ENCODE peak calls at places on chromosome 12, in eight cellular contexts. One of them, this sample, is unnamed.

GRCh38 chr12:3538691-3539030 is 47.7 kb downstream of the PRMT8 start:
- DNase-seq in foreskin fibroblast: no peak
- DNase-seq in HL-60: no peak
- DNase-seq in right atrium auricular region: no peak
- DNase-seq in A549: no peak
- DNase-seq in cardiac fibroblast: no peak
- DNase-seq in fibroblast of mammary gland: no peak
- DNase-seq in bronchial epithelial cell: no peak
- DNase-seq in this sample: no peak

GRCh38 chr12:57148469-57149308 is 1.3 kb upstream of the LRP1-AS start:
- DNase-seq in foreskin fibroblast: peak
- DNase-seq in HL-60: no peak
- DNase-seq in right atrium auricular region: peak
- DNase-seq in A549: no peak
- DNase-seq in cardiac fibroblast: peak
- DNase-seq in fibroblast of mammary gland: peak
- DNase-seq in bronchial epithelial cell: no peak
- DNase-seq in this sample: peak

GRCh38 chr12:53389702-53390101 is 9.7 kb downstream of the SP1 start:
- DNase-seq in foreskin fibroblast: no peak
- DNase-seq in HL-60: no peak
- DNase-seq in right atrium auricular region: no peak
- DNase-seq in A549: no peak
- DNase-seq in cardiac fibroblast: no peak
- DNase-seq in fibroblast of mammary gland: no peak
- DNase-seq in bronchial epithelial cell: no peak
- DNase-seq in this sample: no peak

GRCh38 chr12:89636054-89636775 is 72.4 kb downstream of the ATP2B1 start:
- DNase-seq in foreskin fibroblast: peak
- DNase-seq in HL-60: no peak
- DNase-seq in right atrium auricular region: no peak
- DNase-seq in A549: peak
- DNase-seq in cardiac fibroblast: peak
- DNase-seq in fibroblast of mammary gland: peak
- DNase-seq in bronchial epithelial cell: peak
- DNase-seq in this sample: no peak

GRCh38 chr12:68119724-68120211 is 39.8 kb downstream of the IFNG start:
- DNase-seq in foreskin fibroblast: no peak
- DNase-seq in HL-60: no peak
- DNase-seq in right atrium auricular region: no peak
- DNase-seq in A549: no peak
- DNase-seq in cardiac fibroblast: no peak
- DNase-seq in fibroblast of mammary gland: no peak
- DNase-seq in bronchial epithelial cell: peak
- DNase-seq in this sample: peak

GRCh38 chr12:69575346-69575745 is 9.9 kb upstream of the CCT2 start:
- DNase-seq in foreskin fibroblast: no peak
- DNase-seq in HL-60: no peak
- DNase-seq in right atrium auricular region: no peak
- DNase-seq in A549: no peak
- DNase-seq in cardiac fibroblast: no peak
- DNase-seq in fibroblast of mammary gland: no peak
- DNase-seq in bronchial epithelial cell: no peak
- DNase-seq in this sample: no peak

GRCh38 chr12:42199007-42199406 is 39.0 kb downstream of the YAF2 start:
- DNase-seq in foreskin fibroblast: no peak
- DNase-seq in HL-60: no peak
- DNase-seq in right atrium auricular region: no peak
- DNase-seq in A549: no peak
- DNase-seq in cardiac fibroblast: no peak
- DNase-seq in fibroblast of mammary gland: no peak
- DNase-seq in bronchial epithelial cell: no peak
- DNase-seq in this sample: no peak

GRCh38 chr12:1575287-1575798 is 19.0 kb downstream of the FBXL14 start:
- DNase-seq in foreskin fibroblast: no peak
- DNase-seq in HL-60: no peak
- DNase-seq in right atrium auricular region: no peak
- DNase-seq in A549: no peak
- DNase-seq in cardiac fibroblast: peak
- DNase-seq in fibroblast of mammary gland: peak
- DNase-seq in bronchial epithelial cell: no peak
- DNase-seq in this sample: no peak

GRCh38 chr12:13428538-13429265 is 232.2 kb downstream of the EMP1 start:
- DNase-seq in foreskin fibroblast: no peak
- DNase-seq in HL-60: no peak
- DNase-seq in right atrium auricular region: no peak
- DNase-seq in A549: no peak
- DNase-seq in cardiac fibroblast: no peak
- DNase-seq in fibroblast of mammary gland: peak
- DNase-seq in bronchial epithelial cell: no peak
- DNase-seq in this sample: no peak

GRCh38 chr12:51846911-51847829 is 1.3 kb downstream of the FIGNL2 start:
- DNase-seq in foreskin fibroblast: no peak
- DNase-seq in HL-60: no peak
- DNase-seq in right atrium auricular region: no peak
- DNase-seq in A549: no peak
- DNase-seq in cardiac fibroblast: no peak
- DNase-seq in fibroblast of mammary gland: no peak
- DNase-seq in bronchial epithelial cell: no peak
- DNase-seq in this sample: no peak

GRCh38 chr12:57726151-57726883 is 12.2 kb downstream of the AGAP2 start:
- DNase-seq in foreskin fibroblast: peak
- DNase-seq in HL-60: no peak
- DNase-seq in right atrium auricular region: peak
- DNase-seq in A549: peak
- DNase-seq in cardiac fibroblast: peak
- DNase-seq in fibroblast of mammary gland: peak
- DNase-seq in bronchial epithelial cell: peak
- DNase-seq in this sample: peak

GRCh38 chr12:75020068-75020557 is 189.5 kb downstream of the KCNC2 start:
- DNase-seq in foreskin fibroblast: no peak
- DNase-seq in HL-60: no peak
- DNase-seq in right atrium auricular region: no peak
- DNase-seq in A549: peak
- DNase-seq in cardiac fibroblast: peak
- DNase-seq in fibroblast of mammary gland: peak
- DNase-seq in bronchial epithelial cell: no peak
- DNase-seq in this sample: peak

GRCh38 chr12:51393676-51394545 is 2.7 kb upstream of the GALNT6 start:
- DNase-seq in foreskin fibroblast: peak
- DNase-seq in HL-60: peak
- DNase-seq in right atrium auricular region: no peak
- DNase-seq in A549: no peak
- DNase-seq in cardiac fibroblast: peak
- DNase-seq in fibroblast of mammary gland: peak
- DNase-seq in bronchial epithelial cell: peak
- DNase-seq in this sample: peak

GRCh38 chr12:61870658-61871559 is 389.3 kb upstream of the USP15 start:
- DNase-seq in foreskin fibroblast: no peak
- DNase-seq in HL-60: peak
- DNase-seq in right atrium auricular region: no peak
- DNase-seq in A549: no peak
- DNase-seq in cardiac fibroblast: no peak
- DNase-seq in fibroblast of mammary gland: peak
- DNase-seq in bronchial epithelial cell: no peak
- DNase-seq in this sample: no peak

GRCh38 chr12:41051909-41052308 is 136.2 kb upstream of the PDZRN4 start:
- DNase-seq in foreskin fibroblast: no peak
- DNase-seq in HL-60: no peak
- DNase-seq in right atrium auricular region: no peak
- DNase-seq in A549: no peak
- DNase-seq in cardiac fibroblast: no peak
- DNase-seq in fibroblast of mammary gland: no peak
- DNase-seq in bronchial epithelial cell: no peak
- DNase-seq in this sample: no peak

GRCh38 chr12:108205864-108206263 is 76.8 kb downstream of the WSCD2 start:
- DNase-seq in foreskin fibroblast: no peak
- DNase-seq in HL-60: no peak
- DNase-seq in right atrium auricular region: no peak
- DNase-seq in A549: no peak
- DNase-seq in cardiac fibroblast: no peak
- DNase-seq in fibroblast of mammary gland: no peak
- DNase-seq in bronchial epithelial cell: no peak
- DNase-seq in this sample: no peak

GRCh38 chr12:46572644-46573630 is 200.4 kb upstream of the SLC38A2 start:
- DNase-seq in foreskin fibroblast: no peak
- DNase-seq in HL-60: no peak
- DNase-seq in right atrium auricular region: no peak
- DNase-seq in A549: no peak
- DNase-seq in cardiac fibroblast: peak
- DNase-seq in fibroblast of mammary gland: peak
- DNase-seq in bronchial epithelial cell: no peak
- DNase-seq in this sample: no peak

GRCh38 chr12:121145221-121145620 is 12.5 kb downstream of the P2RX7 start:
- DNase-seq in foreskin fibroblast: no peak
- DNase-seq in HL-60: no peak
- DNase-seq in right atrium auricular region: no peak
- DNase-seq in A549: no peak
- DNase-seq in cardiac fibroblast: peak
- DNase-seq in fibroblast of mammary gland: peak
- DNase-seq in bronchial epithelial cell: peak
- DNase-seq in this sample: no peak

GRCh38 chr12:1591029-1591428 is 3.4 kb downstream of the FBXL14 start:
- DNase-seq in foreskin fibroblast: no peak
- DNase-seq in HL-60: no peak
- DNase-seq in right atrium auricular region: no peak
- DNase-seq in A549: peak
- DNase-seq in cardiac fibroblast: peak
- DNase-seq in fibroblast of mammary gland: peak
- DNase-seq in bronchial epithelial cell: peak
- DNase-seq in this sample: peak

GRCh38 chr12:14913381-14913781 is 25.0 kb downstream of the ERP27 start:
- DNase-seq in foreskin fibroblast: no peak
- DNase-seq in HL-60: no peak
- DNase-seq in right atrium auricular region: peak
- DNase-seq in A549: no peak
- DNase-seq in cardiac fibroblast: no peak
- DNase-seq in fibroblast of mammary gland: no peak
- DNase-seq in bronchial epithelial cell: peak
- DNase-seq in this sample: peak

GRCh38 chr12:132754555-132754954 is 7.1 kb downstream of the ANKLE2 start:
- DNase-seq in foreskin fibroblast: no peak
- DNase-seq in HL-60: no peak
- DNase-seq in right atrium auricular region: no peak
- DNase-seq in A549: peak
- DNase-seq in cardiac fibroblast: no peak
- DNase-seq in fibroblast of mammary gland: no peak
- DNase-seq in bronchial epithelial cell: no peak
- DNase-seq in this sample: no peak
- TF ChIP-seq CTCF in foreskin fibroblast: no peak
- TF ChIP-seq CTCF in HL-60: no peak
- TF ChIP-seq CTCF in right atrium auricular region: no peak
- TF ChIP-seq CTCF in A549: no peak
- TF ChIP-seq CTCF in cardiac fibroblast: no peak
- TF ChIP-seq CTCF in fibroblast of mammary gland: no peak
- TF ChIP-seq CTCF in bronchial epithelial cell: no peak
- TF ChIP-seq CTCF in this sample: no peak

DNA sequence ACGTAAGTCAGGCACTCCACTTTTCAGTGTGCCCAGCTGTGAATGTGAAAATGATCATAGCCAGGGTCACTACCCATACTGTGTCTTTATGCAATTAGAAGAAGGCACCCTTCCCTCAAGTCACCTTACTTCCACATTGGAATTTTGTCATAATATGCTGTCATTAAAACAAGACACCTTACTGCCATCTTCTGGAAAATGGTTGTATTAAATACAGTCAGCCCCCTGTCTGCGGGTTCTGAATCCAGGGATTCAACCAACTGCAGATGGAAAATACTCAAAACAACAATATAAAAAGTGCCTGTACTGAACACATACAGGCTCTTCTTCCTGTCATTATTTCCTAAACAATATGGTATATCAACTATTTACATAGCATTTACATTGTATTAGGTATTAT is 70.2 kb upstream of the TBX5 start:
- DNase-seq in foreskin fibroblast: peak
- DNase-seq in HL-60: no peak
- DNase-seq in right atrium auricular region: no peak
- DNase-seq in A549: peak
- DNase-seq in cardiac fibroblast: peak
- DNase-seq in fibroblast of mammary gland: peak
- DNase-seq in bronchial epithelial cell: peak
- DNase-seq in this sample: peak
- TF ChIP-seq CTCF in foreskin fibroblast: peak
- TF ChIP-seq CTCF in HL-60: no peak
- TF ChIP-seq CTCF in right atrium auricular region: peak
- TF ChIP-seq CTCF in A549: peak
- TF ChIP-seq CTCF in cardiac fibroblast: peak
- TF ChIP-seq CTCF in fibroblast of mammary gland: peak
- TF ChIP-seq CTCF in bronchial epithelial cell: no peak
- TF ChIP-seq CTCF in this sample: peak

GRCh38 chr12:55036326-55036725 is 16.6 kb downstream of the NEUROD4 start:
- DNase-seq in foreskin fibroblast: no peak
- DNase-seq in HL-60: no peak
- DNase-seq in right atrium auricular region: no peak
- DNase-seq in A549: no peak
- DNase-seq in cardiac fibroblast: no peak
- DNase-seq in fibroblast of mammary gland: no peak
- DNase-seq in bronchial epithelial cell: no peak
- DNase-seq in this sample: no peak
- TF ChIP-seq CTCF in foreskin fibroblast: no peak
- TF ChIP-seq CTCF in HL-60: no peak
- TF ChIP-seq CTCF in right atrium auricular region: no peak
- TF ChIP-seq CTCF in A549: no peak
- TF ChIP-seq CTCF in cardiac fibroblast: no peak
- TF ChIP-seq CTCF in fibroblast of mammary gland: no peak
- TF ChIP-seq CTCF in bronchial epithelial cell: no peak
- TF ChIP-seq CTCF in this sample: no peak

GRCh38 chr12:93957870-93958269 is 190.5 kb upstream of the PLXNC1 start:
- DNase-seq in foreskin fibroblast: peak
- DNase-seq in HL-60: no peak
- DNase-seq in right atrium auricular region: no peak
- DNase-seq in A549: no peak
- DNase-seq in cardiac fibroblast: peak
- DNase-seq in fibroblast of mammary gland: peak
- DNase-seq in bronchial epithelial cell: no peak
- DNase-seq in this sample: no peak
- TF ChIP-seq CTCF in foreskin fibroblast: peak
- TF ChIP-seq CTCF in HL-60: no peak
- TF ChIP-seq CTCF in right atrium auricular region: no peak
- TF ChIP-seq CTCF in A549: no peak
- TF ChIP-seq CTCF in cardiac fibroblast: no peak
- TF ChIP-seq CTCF in fibroblast of mammary gland: peak
- TF ChIP-seq CTCF in bronchial epithelial cell: no peak
- TF ChIP-seq CTCF in this sample: no peak